ENCODE peak calls at places on chromosome 1, in four cellular contexts. E is HepG2, Q is K562, R is H1. T is an unnamed sample.

GRCh38 chr1:150295476-150295875 is 1.8 kb downstream of the MRPS21 start:
- DNase-seq in E (no peak), Q (no peak), R (no peak), T (no peak)

GRCh38 chr1:45071567-45071966 is 59.5 kb downstream of the UROD start:
- DNase-seq in E (no peak), Q (no peak), R (no peak), T (no peak)

GRCh38 chr1:184298321-184299052 is 88.3 kb upstream of the C1orf21 start:
- DNase-seq in E (no peak), Q (no peak), R (no peak), T (no peak)

GRCh38 chr1:110291241-110292030 is 47.7 kb upstream of the RBM15 start:
- DNase-seq in E (no peak), Q (no peak), R (no peak), T (no peak)

GRCh38 chr1:170685166-170685565 is 21.2 kb downstream of the PRRX1 start:
- DNase-seq in E (no peak), Q (no peak), R (no peak), T (no peak)

GRCh38 chr1:94961994-94962744 is 35.3 kb upstream of the CNN3 start:
- DNase-seq in E (peak; percentile 44), Q (no peak), R (no peak), T (no peak)

GRCh38 chr1:23865543-23865930 is 2.6 kb downstream of the FUCA1 start:
- DNase-seq in E (no peak), Q (no peak), R (no peak), T (peak; percentile 73)

GRCh38 chr1:43973981-43974442 is 748 bp upstream of the ATP6V0B start:
- DNase-seq in E (no peak), Q (no peak), R (no peak), T (no peak)

GRCh38 chr1:109264379-109264755 is 15.0 kb downstream of the CELSR2 start:
- DNase-seq in E (no peak), Q (no peak), R (no peak), T (no peak)

GRCh38 chr1:7280257-7280656 is 490.8 kb upstream of the VAMP3 start:
- DNase-seq in E (no peak), Q (no peak), R (peak; percentile 39), T (no peak)

GRCh38 chr1:224459051-224459450 is 24.5 kb upstream of the WDR26 start:
- DNase-seq in E (no peak), Q (peak; percentile 47), R (no peak), T (no peak)

GRCh38 chr1:54158071-54158470 is 5.3 kb upstream of the CDCP2 start:
- DNase-seq in E (no peak), Q (no peak), R (no peak), T (peak; percentile 41)

GRCh38 chr1:218299416-218299815 is 14.3 kb downstream of the RRP15 start:
- DNase-seq in E (peak; percentile 12), Q (peak; percentile 78), R (no peak), T (peak; percentile 28)

GRCh38 chr1:171645553-171646336 is 6.7 kb downstream of the MYOC start:
- DNase-seq in E (no peak), Q (no peak), R (no peak), T (no peak)

GRCh38 chr1:204443871-204444581 is 32.4 kb upstream of the PPP1R15B start:
- DNase-seq in E (no peak), Q (peak; percentile 41), R (no peak), T (no peak)

GRCh38 chr1:22412932-22413727 is 38.5 kb upstream of the ZBTB40 start:
- DNase-seq in E (no peak), Q (no peak), R (no peak), T (no peak)

GRCh38 chr1:145990249-145991097 is 5.9 kb downstream of the TXNIP start:
- DNase-seq in E (peak; percentile 58), Q (no peak), R (no peak), T (no peak)

GRCh38 chr1:44621841-44622286 is 52.4 kb downstream of the TMEM53 start:
- DNase-seq in E (no peak), Q (no peak), R (no peak), T (no peak)

GRCh38 chr1:2148691-2149090 is 45.9 kb downstream of the FAAP20 start:
- DNase-seq in E (no peak), Q (no peak), R (no peak), T (no peak)

GRCh38 chr1:234656981-234657651 is 47.1 kb upstream of the IRF2BP2 start:
- DNase-seq in E (peak; percentile 38), Q (peak; percentile 55), R (no peak), T (peak; percentile 86)

GRCh38 chr1:218718977-218719376 is 373.8 kb downstream of the TGFB2 start:
- DNase-seq in E (no peak), Q (no peak), R (no peak), T (no peak)

GRCh38 chr1:221887091-221887746 is 145.3 kb upstream of the DUSP10 start:
- DNase-seq in E (peak; percentile 33), Q (peak; percentile 50), R (no peak), T (peak; percentile 46)

GRCh38 chr1:205600085-205600484 is 31.7 kb downstream of the ELK4 start:
- DNase-seq in E (no peak), Q (no peak), R (no peak), T (no peak)

GRCh38 chr1:11891433-11892186 is 32.9 kb upstream of the NPPB start:
- DNase-seq in E (no peak), Q (no peak), R (no peak), T (no peak)

GRCh38 chr1:110309139-110309538 is 30.0 kb upstream of the RBM15 start:
- DNase-seq in E (no peak), Q (peak; percentile 18), R (no peak), T (no peak)

GRCh38 chr1:245516178-245516829 is 361.5 kb downstream of the KIF26B start:
- DNase-seq in E (peak; percentile 22), Q (peak; percentile 58), R (no peak), T (no peak)

GRCh38 chr1:145922266-145922665 is 3.7 kb upstream of the PEX11B start:
- DNase-seq in E (no peak), Q (no peak), R (no peak), T (no peak)

GRCh38 chr1:161068306-161069200 is 1.1 kb downstream of the ARHGAP30 start:
- DNase-seq in E (no peak), Q (peak; percentile 59), R (no peak), T (no peak)

GRCh38 chr1:220878223-220879081 is 791 bp upstream of the HLX start:
- DNase-seq in E (no peak), Q (no peak), R (peak; percentile 52), T (no peak)

GRCh38 chr1:54442185-54442584 is 36.0 kb upstream of the SSBP3 start:
- DNase-seq in E (no peak), Q (no peak), R (no peak), T (no peak)

GRCh38 chr1:55478742-55479141 is 263.6 kb upstream of the USP24 start:
- DNase-seq in E (peak; percentile 20), Q (no peak), R (no peak), T (peak; percentile 15)

GRCh38 chr1:10677508-10678364 is 118.7 kb downstream of the CASZ1 start:
- DNase-seq in E (peak; percentile 66), Q (no peak), R (no peak), T (no peak)

GRCh38 chr1:191174298-191174697 is 696.6 kb upstream of the BRINP3 start:
- DNase-seq in E (no peak), Q (no peak), R (no peak), T (no peak)

GRCh38 chr1:85229574-85230097 is 28.8 kb upstream of the SYDE2 start:
- DNase-seq in E (peak; percentile 50), Q (no peak), R (no peak), T (peak; percentile 49)

GRCh38 chr1:160117709-160118183 is 2.2 kb downstream of the ATP1A2 start:
- DNase-seq in E (no peak), Q (no peak), R (no peak), T (no peak)

GRCh38 chr1:207495816-207496792 is at the start of gene CR1:
- DNase-seq in E (no peak), Q (peak; percentile 27), R (peak; percentile 68), T (no peak)

GRCh38 chr1:234231061-234231892 is 142.0 kb upstream of the COA6 start:
- DNase-seq in E (no peak), Q (peak; percentile 58), R (peak; percentile 82), T (no peak)

GRCh38 chr1:47523812-47524170 is 85.9 kb downstream of the FOXD2 start:
- DNase-seq in E (no peak), Q (no peak), R (no peak), T (no peak)
- TF ChIP-seq FOSL1 in E (no peak), Q (no peak), R (no peak), T (no peak)

DNA sequence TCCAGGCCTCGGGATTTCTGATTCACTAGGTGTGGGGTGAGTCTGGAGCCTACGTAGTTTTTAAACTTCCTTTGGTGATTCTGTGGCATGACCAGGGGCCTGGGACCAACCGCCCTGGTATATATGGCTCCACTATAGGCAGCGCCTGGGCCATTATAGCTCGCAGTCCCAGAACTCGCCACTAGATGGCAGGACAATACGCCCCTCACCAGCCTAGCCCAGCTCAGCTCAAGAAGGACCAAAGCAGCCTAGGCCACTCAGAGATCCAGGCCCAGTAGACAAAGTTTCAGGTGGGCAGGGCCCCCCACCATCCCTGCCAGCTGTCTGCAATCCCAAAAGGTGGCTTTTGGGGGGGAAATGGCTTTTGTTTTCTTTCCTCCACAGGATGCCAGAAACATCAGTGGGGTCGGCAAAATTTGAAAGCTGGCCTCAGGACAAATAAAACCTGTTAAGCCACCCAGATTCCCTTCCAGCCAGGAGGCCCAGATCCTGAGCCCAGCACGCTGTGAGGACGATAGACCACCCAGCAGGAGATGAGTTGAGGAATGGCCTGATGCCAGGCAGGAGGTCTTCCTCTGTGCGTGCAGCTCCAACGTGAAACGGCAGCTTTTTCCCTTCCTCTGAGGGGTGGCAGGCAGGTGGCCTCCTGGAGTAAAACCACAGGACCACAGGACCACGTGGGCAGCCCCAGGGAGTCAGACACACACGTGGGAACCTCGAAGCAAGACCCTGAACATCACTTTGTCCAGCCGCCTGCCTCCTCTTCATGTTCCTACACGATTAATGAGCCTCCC is 24.8 kb upstream of the TMEM51 start:
- DNase-seq in E (peak; percentile 59), Q (peak; percentile 81), R (peak; percentile 94), T (peak; percentile 60)
- TF ChIP-seq FOSL1 in E (no peak), Q (no peak), R (no peak), T (no peak)

GRCh38 chr1:27475707-27476106 is 14.3 kb downstream of the WASF2 start:
- DNase-seq in E (no peak), Q (no peak), R (no peak), T (no peak)
- TF ChIP-seq FOSL1 in E (no peak), Q (no peak), R (no peak), T (no peak)

DNA sequence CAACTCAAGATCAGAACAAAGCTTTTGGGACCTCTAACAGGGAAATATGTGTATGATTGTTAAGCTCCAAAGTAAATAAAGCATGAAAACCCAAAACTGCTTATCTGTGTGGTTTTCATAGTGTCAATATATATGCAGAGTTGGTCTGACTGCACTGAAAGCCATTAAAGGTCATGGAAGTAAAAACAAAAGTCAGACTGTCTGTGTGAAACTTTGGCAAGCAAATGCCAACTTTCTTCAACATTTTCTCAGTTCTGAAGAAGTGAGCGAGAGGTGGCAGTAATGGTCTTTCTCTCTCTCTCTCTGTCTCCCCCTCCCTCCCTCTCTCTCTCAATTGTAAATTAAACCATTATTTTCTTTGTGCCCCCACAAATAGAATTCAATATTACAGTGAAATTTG is 100.1 kb upstream of the S1PR1 start:
- DNase-seq in E (peak; percentile 73), Q (no peak), R (no peak), T (no peak)
- TF ChIP-seq FOSL1 in E (no peak), Q (no peak), R (no peak), T (no peak)

GRCh38 chr1:57637155-57637554 is 213.3 kb upstream of the DAB1 start:
- DNase-seq in E (no peak), Q (no peak), R (no peak), T (no peak)
- TF ChIP-seq FOSL1 in E (no peak), Q (no peak), R (no peak), T (no peak)

T was measured in HCT116.